ENCODE peak calls at places on chromosomes 11 and 22, in ten cellular contexts. I is CD4-positive, alpha-beta memory T cell; R is GM23248; P is Ammon's horn; Y is ureter; K is CD8-positive, alpha-beta T cell; B is AG10803; Q is brain microvascular endothelial cell; N is NCI-H774; F is T-helper 1 cell. X is an unnamed sample.

GRCh38 chr11:123478352-123478986 is 48.4 kb downstream of the GRAMD1B start:
- DNase-seq in I (peak), R (peak), P (peak), Y (peak), K (no peak), B (peak), Q (peak), N (peak), F (no peak), X (peak)

GRCh38 chr11:72680624-72681158 is 6.5 kb upstream of the PDE2A start:
- DNase-seq in I (no peak), R (no peak), P (no peak), Y (no peak), K (peak), B (no peak), Q (no peak), N (no peak), F (no peak), X (no peak)

GRCh38 chr22:23119492-23120414 is 22.0 kb downstream of the RSPH14 start:
- DNase-seq in I (peak), R (no peak), P (no peak), Y (no peak), K (peak), B (no peak), Q (peak), N (no peak), F (peak), X (no peak)

GRCh38 chr22:39664485-39665200 is 94.1 kb downstream of the CACNA1I start:
- DNase-seq in I (no peak), R (no peak), P (no peak), Y (no peak), K (peak), B (no peak), Q (no peak), N (peak), F (peak), X (no peak)

GRCh38 chr11:440065-441042 is 1.5 kb downstream of the ANO9 start:
- DNase-seq in I (no peak), R (peak), P (no peak), Y (no peak), K (no peak), B (no peak), Q (no peak), N (no peak), F (no peak), X (no peak)

GRCh38 chr22:19806213-19807160 is 45.9 kb downstream of the TBX1 start:
- DNase-seq in I (no peak), R (no peak), P (no peak), Y (peak), K (no peak), B (no peak), Q (no peak), N (no peak), F (no peak), X (peak)

GRCh38 chr11:69771466-69771865 is 3.7 kb downstream of the FGF4 start:
- DNase-seq in I (no peak), R (no peak), P (no peak), Y (no peak), K (no peak), B (no peak), Q (no peak), N (no peak), F (no peak), X (no peak)

GRCh38 chr22:37462983-37463382 is 23.2 kb downstream of the MFNG start:
- DNase-seq in I (no peak), R (peak), P (no peak), Y (no peak), K (no peak), B (peak), Q (no peak), N (no peak), F (no peak), X (peak)

GRCh38 chr11:74169736-74170458 is 905 bp downstream of the C2CD3 start:
- DNase-seq in I (no peak), R (peak), P (no peak), Y (no peak), K (no peak), B (no peak), Q (no peak), N (no peak), F (no peak), X (peak)

GRCh38 chr11:93089474-93090102 is 108.2 kb downstream of the SLC36A4 start:
- DNase-seq in I (no peak), R (peak), P (peak), Y (no peak), K (no peak), B (peak), Q (peak), N (no peak), F (no peak), X (peak)

GRCh38 chr11:72352859-72353551 is 81.3 kb downstream of the CLPB start:
- DNase-seq in I (no peak), R (peak), P (peak), Y (no peak), K (no peak), B (peak), Q (peak), N (no peak), F (no peak), X (peak)

GRCh38 chr22:17536269-17536668 is 27.0 kb upstream of the SLC25A18 start:
- DNase-seq in I (no peak), R (peak), P (peak), Y (peak), K (no peak), B (peak), Q (no peak), N (no peak), F (no peak), X (peak)

GRCh38 chr22:12601870-12602779 is 2925.9 kb upstream of the OR11H1 start:
- DNase-seq in I (no peak), R (no peak), P (no peak), Y (peak), K (peak), B (no peak), Q (no peak), N (no peak), F (no peak), X (peak)

GRCh38 chr11:108278546-108278945 is 55.7 kb downstream of the ATM start:
- DNase-seq in I (no peak), R (no peak), P (peak), Y (no peak), K (no peak), B (no peak), Q (no peak), N (no peak), F (no peak), X (no peak)

GRCh38 chr11:7437706-7438105 is 47.6 kb upstream of the OLFML1 start:
- DNase-seq in I (no peak), R (peak), P (no peak), Y (no peak), K (no peak), B (peak), Q (no peak), N (no peak), F (no peak), X (peak)

GRCh38 chr11:27012254-27012921 is 18.5 kb downstream of the FIBIN start:
- DNase-seq in I (no peak), R (peak), P (peak), Y (no peak), K (no peak), B (peak), Q (peak), N (no peak), F (no peak), X (peak)

GRCh38 chr11:111945198-111945597 is 8.1 kb downstream of the DIXDC1 start:
- DNase-seq in I (no peak), R (no peak), P (no peak), Y (no peak), K (no peak), B (no peak), Q (no peak), N (no peak), F (no peak), X (no peak)

GRCh38 chr11:114799524-114799923 is 121.2 kb downstream of the NXPE2 start:
- DNase-seq in I (no peak), R (no peak), P (no peak), Y (no peak), K (no peak), B (no peak), Q (no peak), N (no peak), F (no peak), X (no peak)

GRCh38 chr11:101745756-101746155 is 161.9 kb upstream of the TRPC6 start:
- DNase-seq in I (no peak), R (no peak), P (no peak), Y (no peak), K (no peak), B (no peak), Q (no peak), N (no peak), F (no peak), X (no peak)

GRCh38 chr11:100297516-100297915 is 389.6 kb upstream of the ARHGAP42 start:
- DNase-seq in I (no peak), R (no peak), P (no peak), Y (no peak), K (no peak), B (no peak), Q (peak), N (no peak), F (no peak), X (peak)

GRCh38 chr11:8512547-8512946 is 81.5 kb downstream of the STK33 start:
- DNase-seq in I (no peak), R (no peak), P (no peak), Y (no peak), K (no peak), B (no peak), Q (no peak), N (no peak), F (no peak), X (no peak)

GRCh38 chr11:28793282-28793738 is 685.1 kb downstream of the METTL15 start:
- DNase-seq in I (no peak), R (no peak), P (no peak), Y (no peak), K (no peak), B (no peak), Q (no peak), N (no peak), F (no peak), X (no peak)

GRCh38 chr22:35629406-35630234 is 12.5 kb upstream of the MB start:
- DNase-seq in I (peak), R (peak), P (no peak), Y (peak), K (peak), B (peak), Q (peak), N (no peak), F (no peak), X (peak)

GRCh38 chr11:61445535-61445934 is 15.6 kb downstream of the SDHAF2 start:
- DNase-seq in I (no peak), R (no peak), P (no peak), Y (no peak), K (no peak), B (no peak), Q (no peak), N (peak), F (no peak), X (no peak)

GRCh38 chr11:86418929-86419328 is 44.2 kb downstream of the CCDC81 start:
- DNase-seq in I (no peak), R (peak), P (peak), Y (no peak), K (no peak), B (peak), Q (no peak), N (no peak), F (no peak), X (no peak)

GRCh38 chr11:92632510-92632909 is 336.9 kb upstream of the MTNR1B start:
- DNase-seq in I (no peak), R (no peak), P (no peak), Y (no peak), K (no peak), B (no peak), Q (no peak), N (no peak), F (no peak), X (no peak)

GRCh38 chr22:50320116-50320515 is 6.7 kb downstream of the DENND6B start:
- DNase-seq in I (no peak), R (no peak), P (no peak), Y (no peak), K (no peak), B (no peak), Q (no peak), N (no peak), F (no peak), X (no peak)

GRCh38 chr11:125315088-125315740 is 150.7 kb downstream of the PKNOX2 start:
- DNase-seq in I (no peak), R (peak), P (no peak), Y (no peak), K (no peak), B (no peak), Q (peak), N (peak), F (no peak), X (peak)

GRCh38 chr11:19642759-19643158 is 69.9 kb upstream of the NAV2 start:
- DNase-seq in I (no peak), R (no peak), P (no peak), Y (no peak), K (no peak), B (no peak), Q (no peak), N (no peak), F (no peak), X (no peak)

GRCh38 chr11:2741377-2742131 is 41.8 kb upstream of the KCNQ1OT1 start:
- DNase-seq in I (no peak), R (peak), P (no peak), Y (no peak), K (no peak), B (peak), Q (peak), N (no peak), F (no peak), X (no peak)

GRCh38 chr11:46335858-46336600 is 11.2 kb upstream of the DGKZ start:
- DNase-seq in I (no peak), R (no peak), P (no peak), Y (no peak), K (no peak), B (no peak), Q (no peak), N (no peak), F (no peak), X (no peak)

GRCh38 chr11:97325693-97326092 is 935.9 kb downstream of the JRKL start:
- DNase-seq in I (no peak), R (no peak), P (no peak), Y (no peak), K (no peak), B (no peak), Q (no peak), N (no peak), F (no peak), X (no peak)

GRCh38 chr11:419248-420005 is 4.6 kb upstream of the SIGIRR start:
- DNase-seq in I (no peak), R (no peak), P (no peak), Y (no peak), K (no peak), B (no peak), Q (no peak), N (no peak), F (peak), X (no peak)

GRCh38 chr11:118152552-118153471 is at the start of gene SCN4B:
- DNase-seq in I (peak), R (peak), P (peak), Y (peak), K (no peak), B (peak), Q (peak), N (peak), F (no peak), X (peak)

GRCh38 chr11:46665356-46665755 is 35.1 kb downstream of the ARHGAP1 start:
- DNase-seq in I (no peak), R (no peak), P (no peak), Y (no peak), K (no peak), B (no peak), Q (no peak), N (no peak), F (no peak), X (no peak)

GRCh38 chr11:2074266-2074825 is 64.8 kb downstream of the IGF2 start:
- DNase-seq in I (no peak), R (peak), P (no peak), Y (no peak), K (no peak), B (no peak), Q (no peak), N (no peak), F (no peak), X (no peak)

GRCh38 chr11:129042503-129042902 is 99.8 kb upstream of the TP53AIP1 start:
- DNase-seq in I (no peak), R (no peak), P (no peak), Y (no peak), K (no peak), B (no peak), Q (no peak), N (no peak), F (no peak), X (no peak)

GRCh38 chr11:132022718-132023117 is 652.3 kb downstream of the NTM start:
- DNase-seq in I (no peak), R (peak), P (no peak), Y (no peak), K (no peak), B (peak), Q (no peak), N (no peak), F (no peak), X (no peak)